ENCODE peak calls at places on chromosome 22, in six cellular contexts. D, S, O, Q, F and J are unnamed samples.
A peak's percentile ranks its signal among the peaks of the same experiment; 100 is the strongest.

GRCh38 chr22:32985899-32986772 is 72.0 kb downstream of the SYN3 start:
- DNase-seq in Q (peak; percentile 71), S (peak; percentile 22), F (peak; percentile 57), D (peak; percentile 67), O (peak; percentile 84), J (peak; percentile 44)

GRCh38 chr22:35733742-35734516 is 16.3 kb downstream of the APOL5 start:
- DNase-seq in F (no peak), D (no peak), Q (no peak), O (no peak), S (no peak), J (no peak)

GRCh38 chr22:22087854-22088657 is 105.5 kb upstream of the TOP3B start:
- DNase-seq in S (no peak), D (no peak), O (no peak), Q (no peak), F (no peak), J (no peak)

GRCh38 chr22:17133137-17133536 is 12.0 kb upstream of the TMEM121B start:
- DNase-seq in O (no peak), F (no peak), S (no peak), Q (no peak), D (no peak), J (no peak)

GRCh38 chr22:17412232-17412631 is 43.0 kb downstream of the CECR2 start:
- DNase-seq in O (no peak), D (no peak), F (no peak), Q (no peak), S (no peak), J (no peak)

GRCh38 chr22:17105143-17106129 is 15.7 kb downstream of the TMEM121B start:
- DNase-seq in D (no peak), F (no peak), Q (no peak), O (no peak), S (no peak), J (no peak)

GRCh38 chr22:32926600-32926999 is 125.1 kb downstream of the TIMP3 start:
- DNase-seq in O (peak; percentile 58), F (peak; percentile 21), Q (peak; percentile 34), S (no peak), D (no peak), J (peak; percentile 28)

GRCh38 chr22:22062306-22062793 is 79.8 kb upstream of the TOP3B start:
- DNase-seq in D (no peak), S (no peak), Q (no peak), F (no peak), O (no peak), J (no peak)

GRCh38 chr22:31211504-31211861 is 615 bp upstream of the LIMK2 start:
- DNase-seq in S (no peak), D (no peak), F (no peak), Q (no peak), O (no peak), J (no peak)
- H3K4me3 ChIP-seq in S (peak overlapping the region; percentile 99), D (no peak overlapping the region), F (peak overlapping the region; percentile 34), Q (no peak overlapping the region), O (peak overlapping the region; percentile 87), J (peak overlapping the region; percentile 94)

GRCh38 chr22:41557401-41558240 is 3.2 kb upstream of the CSDC2 start:
- DNase-seq in Q (peak; percentile 94), F (no peak), D (peak; percentile 46), O (peak; percentile 93), S (no peak), J (no peak)
- H3K4me3 ChIP-seq in Q (no peak overlapping the region), F (no peak overlapping the region), D (no peak overlapping the region), O (no peak overlapping the region), S (no peak overlapping the region), J (no peak overlapping the region)

GRCh38 chr22:45645526-45646414 is 25.9 kb upstream of the ATXN10 start:
- DNase-seq in Q (peak; percentile 35), O (peak; percentile 82), S (peak; percentile 82), F (peak; percentile 26), D (peak; percentile 81), J (peak; percentile 26)

GRCh38 chr22:45647532-45648225 is 24.0 kb upstream of the ATXN10 start:
- DNase-seq in D (no peak), F (no peak), O (no peak), S (no peak), Q (no peak), J (no peak)

GRCh38 chr22:45642966-45643365 is 28.7 kb upstream of the ATXN10 start:
- DNase-seq in Q (no peak), O (no peak), S (no peak), F (no peak), D (no peak), J (no peak)

GRCh38 chr22:45644714-45645113 is 26.9 kb upstream of the ATXN10 start:
- DNase-seq in F (no peak), O (no peak), D (no peak), S (no peak), Q (no peak), J (no peak)

GRCh38 chr22:45645150-45645525 is 26.5 kb upstream of the ATXN10 start:
- DNase-seq in Q (no peak), F (no peak), O (no peak), D (no peak), S (no peak), J (no peak)
- H3K4me3 ChIP-seq in Q (no peak overlapping the region), F (no peak overlapping the region), O (no peak overlapping the region), D (no peak overlapping the region), S (no peak overlapping the region), J (peak overlapping the region; percentile 33)

GRCh38 chr22:49201046-49201970 is 626.4 kb downstream of the BRD1 start:
- DNase-seq in D (no peak), F (no peak), O (no peak), Q (no peak), S (no peak), J (no peak)
- H3K4me3 ChIP-seq in D (no peak overlapping the region), F (no peak overlapping the region), O (no peak overlapping the region), Q (no peak overlapping the region), S (no peak overlapping the region), J (no peak overlapping the region)

DNA sequence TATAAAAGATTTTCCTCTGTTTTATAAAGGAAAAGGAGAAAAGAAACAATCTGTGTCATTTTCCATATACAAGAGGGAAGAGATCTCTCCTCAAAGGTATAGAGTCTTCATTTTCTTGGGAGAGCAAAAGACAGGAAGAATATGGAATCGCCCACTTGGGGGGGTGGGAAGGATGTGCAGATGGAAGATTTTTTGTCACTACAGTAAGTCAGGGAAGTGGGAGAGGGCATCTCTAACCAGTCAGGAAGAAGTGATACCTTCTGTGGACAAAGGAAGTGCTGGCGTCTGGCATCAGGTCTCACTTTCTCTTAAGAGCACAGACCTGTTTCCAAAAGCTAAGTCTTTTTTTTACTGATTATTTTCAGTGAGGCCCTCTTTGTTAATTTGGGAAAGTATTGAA is 1.4 kb downstream of the PRR14L start:
- DNase-seq in D (no peak), S (no peak), Q (no peak), O (peak; percentile 34), F (no peak), J (no peak)
- H3K4me3 ChIP-seq in D (no peak overlapping the region), S (peak overlapping the region; percentile 84), Q (peak overlapping the region; percentile 73), O (peak overlapping the region; percentile 98), F (peak overlapping the region; percentile 70), J (peak overlapping the region; percentile 97)

GRCh38 chr22:29207231-29207550 is 1.5 kb downstream of the EMID1 start:
- DNase-seq in F (no peak), O (no peak), Q (no peak), S (no peak), D (no peak), J (no peak)
- H3K4me3 ChIP-seq in F (no peak overlapping the region), O (no peak overlapping the region), Q (no peak overlapping the region), S (no peak overlapping the region), D (no peak overlapping the region), J (no peak overlapping the region)